ENCODE peak calls at places on chromosomes 5 and 9, in ten cellular contexts. One of them, this sample, is unnamed.

GRCh38 chr5:37875051-37875787 is 35.4 kb upstream of the GDNF start:
- DNase-seq in C1 segment of cervical spinal cord: no peak
- DNase-seq in lower lobe of right lung: no peak
- DNase-seq in heart right ventricle: no peak
- DNase-seq in stimulated activated CD8-positive, alpha-beta memory T cell treated with anti-CD3 and anti-CD28 coated beads, Interleukin-2, amount 100 ng/mL, for 1 hour: no peak
- DNase-seq in NCI-H446 treated with DMSO at 0.1 percent for 48 hours: no peak
- DNase-seq in cardiac fibroblast: peak; percentile 27
- DNase-seq in stimulated activated CD4-positive, alpha-beta T cell treated with anti-CD3 and anti-CD28 coated beads, Interleukin-1b, Interleukin-23, amount 100 ng/mL, for 24 hours: no peak
- DNase-seq in OCI-LY7: no peak
- DNase-seq in fibroblast of mammary gland: peak; percentile 93
- DNase-seq in this sample: no peak

GRCh38 chr5:142597546-142598337 is 88.1 kb downstream of the FGF1 start:
- DNase-seq in NCI-H446 treated with DMSO at 0.1 percent for 48 hours: no peak
- DNase-seq in cardiac fibroblast: peak; percentile 64
- DNase-seq in stimulated activated CD4-positive, alpha-beta T cell treated with anti-CD3 and anti-CD28 coated beads, Interleukin-1b, Interleukin-23, amount 100 ng/mL, for 24 hours: peak; percentile 4
- DNase-seq in C1 segment of cervical spinal cord: no peak
- DNase-seq in stimulated activated CD8-positive, alpha-beta memory T cell treated with anti-CD3 and anti-CD28 coated beads, Interleukin-2, amount 100 ng/mL, for 1 hour: no peak
- DNase-seq in heart right ventricle: no peak
- DNase-seq in lower lobe of right lung: no peak
- DNase-seq in fibroblast of mammary gland: peak; percentile 92
- DNase-seq in OCI-LY7: no peak
- DNase-seq in this sample: no peak

GRCh38 chr9:4850611-4851010 is 57.9 kb downstream of the RCL1 start:
- DNase-seq in lower lobe of right lung: no peak
- DNase-seq in OCI-LY7: no peak
- DNase-seq in fibroblast of mammary gland: no peak
- DNase-seq in stimulated activated CD4-positive, alpha-beta T cell treated with anti-CD3 and anti-CD28 coated beads, Interleukin-1b, Interleukin-23, amount 100 ng/mL, for 24 hours: no peak
- DNase-seq in cardiac fibroblast: peak; percentile 60
- DNase-seq in NCI-H446 treated with DMSO at 0.1 percent for 48 hours: no peak
- DNase-seq in C1 segment of cervical spinal cord: no peak
- DNase-seq in stimulated activated CD8-positive, alpha-beta memory T cell treated with anti-CD3 and anti-CD28 coated beads, Interleukin-2, amount 100 ng/mL, for 1 hour: no peak
- DNase-seq in heart right ventricle: no peak
- DNase-seq in this sample: no peak

GRCh38 chr5:95891499-95891898 is 69.0 kb upstream of the GLRX start:
- DNase-seq in lower lobe of right lung: no peak
- DNase-seq in OCI-LY7: no peak
- DNase-seq in stimulated activated CD8-positive, alpha-beta memory T cell treated with anti-CD3 and anti-CD28 coated beads, Interleukin-2, amount 100 ng/mL, for 1 hour: no peak
- DNase-seq in C1 segment of cervical spinal cord: no peak
- DNase-seq in cardiac fibroblast: no peak
- DNase-seq in fibroblast of mammary gland: no peak
- DNase-seq in stimulated activated CD4-positive, alpha-beta T cell treated with anti-CD3 and anti-CD28 coated beads, Interleukin-1b, Interleukin-23, amount 100 ng/mL, for 24 hours: no peak
- DNase-seq in NCI-H446 treated with DMSO at 0.1 percent for 48 hours: no peak
- DNase-seq in heart right ventricle: no peak
- DNase-seq in this sample: no peak

GRCh38 chr5:154737667-154738320 is 17.4 kb upstream of the LARP1 start:
- DNase-seq in heart right ventricle: no peak
- DNase-seq in stimulated activated CD8-positive, alpha-beta memory T cell treated with anti-CD3 and anti-CD28 coated beads, Interleukin-2, amount 100 ng/mL, for 1 hour: no peak
- DNase-seq in NCI-H446 treated with DMSO at 0.1 percent for 48 hours: no peak
- DNase-seq in lower lobe of right lung: no peak
- DNase-seq in fibroblast of mammary gland: no peak
- DNase-seq in OCI-LY7: no peak
- DNase-seq in cardiac fibroblast: no peak
- DNase-seq in C1 segment of cervical spinal cord: no peak
- DNase-seq in stimulated activated CD4-positive, alpha-beta T cell treated with anti-CD3 and anti-CD28 coated beads, Interleukin-1b, Interleukin-23, amount 100 ng/mL, for 24 hours: no peak
- DNase-seq in this sample: no peak

GRCh38 chr9:72280913-72281500 is 84.0 kb downstream of the ZFAND5 start:
- DNase-seq in cardiac fibroblast: peak; percentile 84
- DNase-seq in OCI-LY7: peak; percentile 59
- DNase-seq in fibroblast of mammary gland: peak; percentile 62
- DNase-seq in C1 segment of cervical spinal cord: peak; percentile 13
- DNase-seq in lower lobe of right lung: peak; percentile 77
- DNase-seq in NCI-H446 treated with DMSO at 0.1 percent for 48 hours: peak; percentile 2
- DNase-seq in stimulated activated CD8-positive, alpha-beta memory T cell treated with anti-CD3 and anti-CD28 coated beads, Interleukin-2, amount 100 ng/mL, for 1 hour: peak; percentile 39
- DNase-seq in heart right ventricle: peak; percentile 62
- DNase-seq in stimulated activated CD4-positive, alpha-beta T cell treated with anti-CD3 and anti-CD28 coated beads, Interleukin-1b, Interleukin-23, amount 100 ng/mL, for 24 hours: peak; percentile 39
- DNase-seq in this sample: no peak

GRCh38 chr5:150779397-150780179 is 1.0 kb downstream of the SMIM3 start:
- DNase-seq in stimulated activated CD4-positive, alpha-beta T cell treated with anti-CD3 and anti-CD28 coated beads, Interleukin-1b, Interleukin-23, amount 100 ng/mL, for 24 hours: no peak
- DNase-seq in cardiac fibroblast: no peak
- DNase-seq in lower lobe of right lung: no peak
- DNase-seq in C1 segment of cervical spinal cord: no peak
- DNase-seq in NCI-H446 treated with DMSO at 0.1 percent for 48 hours: no peak
- DNase-seq in stimulated activated CD8-positive, alpha-beta memory T cell treated with anti-CD3 and anti-CD28 coated beads, Interleukin-2, amount 100 ng/mL, for 1 hour: no peak
- DNase-seq in heart right ventricle: no peak
- DNase-seq in OCI-LY7: no peak
- DNase-seq in fibroblast of mammary gland: peak; percentile 75
- DNase-seq in this sample: no peak

GRCh38 chr5:78504726-78505431 is 143.7 kb downstream of the LHFPL2 start:
- DNase-seq in cardiac fibroblast: peak; percentile 100
- DNase-seq in stimulated activated CD4-positive, alpha-beta T cell treated with anti-CD3 and anti-CD28 coated beads, Interleukin-1b, Interleukin-23, amount 100 ng/mL, for 24 hours: no peak
- DNase-seq in stimulated activated CD8-positive, alpha-beta memory T cell treated with anti-CD3 and anti-CD28 coated beads, Interleukin-2, amount 100 ng/mL, for 1 hour: no peak
- DNase-seq in heart right ventricle: peak; percentile 80
- DNase-seq in NCI-H446 treated with DMSO at 0.1 percent for 48 hours: peak; percentile 97
- DNase-seq in lower lobe of right lung: peak; percentile 56
- DNase-seq in fibroblast of mammary gland: peak; percentile 100
- DNase-seq in C1 segment of cervical spinal cord: peak; percentile 50
- DNase-seq in OCI-LY7: no peak
- DNase-seq in this sample: no peak

GRCh38 chr5:126624534-126624933 is 23.8 kb downstream of the PHAX start:
- DNase-seq in stimulated activated CD8-positive, alpha-beta memory T cell treated with anti-CD3 and anti-CD28 coated beads, Interleukin-2, amount 100 ng/mL, for 1 hour: no peak
- DNase-seq in heart right ventricle: no peak
- DNase-seq in OCI-LY7: no peak
- DNase-seq in lower lobe of right lung: no peak
- DNase-seq in stimulated activated CD4-positive, alpha-beta T cell treated with anti-CD3 and anti-CD28 coated beads, Interleukin-1b, Interleukin-23, amount 100 ng/mL, for 24 hours: no peak
- DNase-seq in cardiac fibroblast: peak; percentile 79
- DNase-seq in fibroblast of mammary gland: peak; percentile 94
- DNase-seq in NCI-H446 treated with DMSO at 0.1 percent for 48 hours: no peak
- DNase-seq in C1 segment of cervical spinal cord: no peak
- DNase-seq in this sample: no peak

GRCh38 chr5:150134198-150134588 is 21.5 kb downstream of the PDGFRB start:
- DNase-seq in lower lobe of right lung: no peak
- DNase-seq in heart right ventricle: no peak
- DNase-seq in C1 segment of cervical spinal cord: no peak
- DNase-seq in OCI-LY7: no peak
- DNase-seq in NCI-H446 treated with DMSO at 0.1 percent for 48 hours: no peak
- DNase-seq in stimulated activated CD8-positive, alpha-beta memory T cell treated with anti-CD3 and anti-CD28 coated beads, Interleukin-2, amount 100 ng/mL, for 1 hour: no peak
- DNase-seq in stimulated activated CD4-positive, alpha-beta T cell treated with anti-CD3 and anti-CD28 coated beads, Interleukin-1b, Interleukin-23, amount 100 ng/mL, for 24 hours: no peak
- DNase-seq in cardiac fibroblast: no peak
- DNase-seq in fibroblast of mammary gland: no peak
- DNase-seq in this sample: no peak

GRCh38 chr5:113065626-113066025 is 89.0 kb downstream of the DCP2 start:
- DNase-seq in stimulated activated CD8-positive, alpha-beta memory T cell treated with anti-CD3 and anti-CD28 coated beads, Interleukin-2, amount 100 ng/mL, for 1 hour: no peak
- DNase-seq in fibroblast of mammary gland: no peak
- DNase-seq in stimulated activated CD4-positive, alpha-beta T cell treated with anti-CD3 and anti-CD28 coated beads, Interleukin-1b, Interleukin-23, amount 100 ng/mL, for 24 hours: no peak
- DNase-seq in C1 segment of cervical spinal cord: no peak
- DNase-seq in lower lobe of right lung: no peak
- DNase-seq in heart right ventricle: no peak
- DNase-seq in OCI-LY7: no peak
- DNase-seq in NCI-H446 treated with DMSO at 0.1 percent for 48 hours: no peak
- DNase-seq in cardiac fibroblast: no peak
- DNase-seq in this sample: no peak

GRCh38 chr9:111597852-111598729 is 1.4 kb downstream of the PTGR1 start:
- DNase-seq in fibroblast of mammary gland: peak; percentile 65
- DNase-seq in OCI-LY7: peak; percentile 66
- DNase-seq in stimulated activated CD4-positive, alpha-beta T cell treated with anti-CD3 and anti-CD28 coated beads, Interleukin-1b, Interleukin-23, amount 100 ng/mL, for 24 hours: no peak
- DNase-seq in NCI-H446 treated with DMSO at 0.1 percent for 48 hours: peak; percentile 29
- DNase-seq in heart right ventricle: peak; percentile 64
- DNase-seq in stimulated activated CD8-positive, alpha-beta memory T cell treated with anti-CD3 and anti-CD28 coated beads, Interleukin-2, amount 100 ng/mL, for 1 hour: peak; percentile 14
- DNase-seq in lower lobe of right lung: peak; percentile 80
- DNase-seq in cardiac fibroblast: peak; percentile 79
- DNase-seq in C1 segment of cervical spinal cord: peak; percentile 20
- DNase-seq in this sample: no peak

GRCh38 chr9:128011071-128011817 is 30.5 kb upstream of the EEIG1 start:
- DNase-seq in NCI-H446 treated with DMSO at 0.1 percent for 48 hours: no peak
- DNase-seq in stimulated activated CD8-positive, alpha-beta memory T cell treated with anti-CD3 and anti-CD28 coated beads, Interleukin-2, amount 100 ng/mL, for 1 hour: no peak
- DNase-seq in fibroblast of mammary gland: no peak
- DNase-seq in heart right ventricle: no peak
- DNase-seq in stimulated activated CD4-positive, alpha-beta T cell treated with anti-CD3 and anti-CD28 coated beads, Interleukin-1b, Interleukin-23, amount 100 ng/mL, for 24 hours: no peak
- DNase-seq in lower lobe of right lung: peak; percentile 54
- DNase-seq in OCI-LY7: no peak
- DNase-seq in C1 segment of cervical spinal cord: no peak
- DNase-seq in cardiac fibroblast: peak; percentile 27
- DNase-seq in this sample: no peak

GRCh38 chr5:72015103-72015548 is 92.1 kb upstream of the MAP1B start:
- DNase-seq in heart right ventricle: peak; percentile 14
- DNase-seq in stimulated activated CD8-positive, alpha-beta memory T cell treated with anti-CD3 and anti-CD28 coated beads, Interleukin-2, amount 100 ng/mL, for 1 hour: no peak
- DNase-seq in fibroblast of mammary gland: peak; percentile 87
- DNase-seq in OCI-LY7: no peak
- DNase-seq in stimulated activated CD4-positive, alpha-beta T cell treated with anti-CD3 and anti-CD28 coated beads, Interleukin-1b, Interleukin-23, amount 100 ng/mL, for 24 hours: no peak
- DNase-seq in cardiac fibroblast: peak; percentile 94
- DNase-seq in C1 segment of cervical spinal cord: peak; percentile 56
- DNase-seq in NCI-H446 treated with DMSO at 0.1 percent for 48 hours: peak; percentile 34
- DNase-seq in lower lobe of right lung: no peak
- DNase-seq in this sample: no peak

GRCh38 chr9:99150456-99151171 is 45.7 kb downstream of the TGFBR1 start:
- DNase-seq in cardiac fibroblast: no peak
- DNase-seq in C1 segment of cervical spinal cord: no peak
- DNase-seq in fibroblast of mammary gland: no peak
- DNase-seq in NCI-H446 treated with DMSO at 0.1 percent for 48 hours: no peak
- DNase-seq in OCI-LY7: no peak
- DNase-seq in lower lobe of right lung: no peak
- DNase-seq in heart right ventricle: no peak
- DNase-seq in stimulated activated CD4-positive, alpha-beta T cell treated with anti-CD3 and anti-CD28 coated beads, Interleukin-1b, Interleukin-23, amount 100 ng/mL, for 24 hours: no peak
- DNase-seq in stimulated activated CD8-positive, alpha-beta memory T cell treated with anti-CD3 and anti-CD28 coated beads, Interleukin-2, amount 100 ng/mL, for 1 hour: no peak
- DNase-seq in this sample: no peak

GRCh38 chr5:179617930-179618329 is 5.5 kb downstream of the HNRNPH1 start:
- DNase-seq in fibroblast of mammary gland: no peak
- DNase-seq in C1 segment of cervical spinal cord: no peak
- DNase-seq in OCI-LY7: no peak
- DNase-seq in heart right ventricle: no peak
- DNase-seq in stimulated activated CD4-positive, alpha-beta T cell treated with anti-CD3 and anti-CD28 coated beads, Interleukin-1b, Interleukin-23, amount 100 ng/mL, for 24 hours: no peak
- DNase-seq in NCI-H446 treated with DMSO at 0.1 percent for 48 hours: no peak
- DNase-seq in cardiac fibroblast: no peak
- DNase-seq in stimulated activated CD8-positive, alpha-beta memory T cell treated with anti-CD3 and anti-CD28 coated beads, Interleukin-2, amount 100 ng/mL, for 1 hour: no peak
- DNase-seq in lower lobe of right lung: no peak
- DNase-seq in this sample: no peak

GRCh38 chr9:112094948-112095779 is 79.9 kb downstream of the SUSD1 start:
- DNase-seq in NCI-H446 treated with DMSO at 0.1 percent for 48 hours: no peak
- DNase-seq in OCI-LY7: no peak
- DNase-seq in heart right ventricle: no peak
- DNase-seq in stimulated activated CD4-positive, alpha-beta T cell treated with anti-CD3 and anti-CD28 coated beads, Interleukin-1b, Interleukin-23, amount 100 ng/mL, for 24 hours: no peak
- DNase-seq in lower lobe of right lung: no peak
- DNase-seq in stimulated activated CD8-positive, alpha-beta memory T cell treated with anti-CD3 and anti-CD28 coated beads, Interleukin-2, amount 100 ng/mL, for 1 hour: no peak
- DNase-seq in fibroblast of mammary gland: no peak
- DNase-seq in cardiac fibroblast: no peak
- DNase-seq in C1 segment of cervical spinal cord: no peak
- DNase-seq in this sample: no peak

GRCh38 chr9:121321039-121321503 is 49.0 kb downstream of the STOM start:
- DNase-seq in fibroblast of mammary gland: no peak
- DNase-seq in stimulated activated CD8-positive, alpha-beta memory T cell treated with anti-CD3 and anti-CD28 coated beads, Interleukin-2, amount 100 ng/mL, for 1 hour: no peak
- DNase-seq in C1 segment of cervical spinal cord: no peak
- DNase-seq in NCI-H446 treated with DMSO at 0.1 percent for 48 hours: no peak
- DNase-seq in stimulated activated CD4-positive, alpha-beta T cell treated with anti-CD3 and anti-CD28 coated beads, Interleukin-1b, Interleukin-23, amount 100 ng/mL, for 24 hours: no peak
- DNase-seq in heart right ventricle: no peak
- DNase-seq in OCI-LY7: no peak
- DNase-seq in lower lobe of right lung: peak; percentile 47
- DNase-seq in cardiac fibroblast: no peak
- DNase-seq in this sample: no peak